ENCODE peak calls at places on chromosomes 1 and 21, in six cellular contexts. O is mammary epithelial cell, H is smooth muscle cell of the brain vasculature, X is pancreas, L is astrocyte of the hippocampus, K is HFF-Myc. E is an unnamed sample.

GRCh38 chr1:175095978-175096611 is 28.5 kb downstream of the TNN start:
- DNase-seq in K (no peak), O (no peak), H (no peak), X (no peak), L (no peak), E (no peak)

GRCh38 chr1:184152944-184153343 is 101.4 kb downstream of the TSEN15 start:
- DNase-seq in K (no peak), L (no peak), X (no peak), O (no peak), H (no peak), E (no peak)

GRCh38 chr1:31625561-31626272 is 8.2 kb downstream of the HCRTR1 start:
- DNase-seq in L (peak), O (peak), X (no peak), K (no peak), H (no peak), E (peak)

GRCh38 chr1:207079706-207080246 is 8.9 kb upstream of the C4BPB start:
- DNase-seq in O (no peak), X (no peak), H (no peak), K (no peak), L (no peak), E (no peak)

GRCh38 chr1:6691507-6691906 is 10.1 kb downstream of the DNAJC11 start:
- DNase-seq in O (no peak), L (peak), K (no peak), H (no peak), X (no peak), E (no peak)

GRCh38 chr1:168636200-168636599 is 59.8 kb downstream of the XCL1 start:
- DNase-seq in O (peak), X (no peak), L (no peak), K (no peak), H (no peak), E (peak)

GRCh38 chr1:51784997-51785421 is 93.5 kb downstream of the NRDC start:
- DNase-seq in K (no peak), H (no peak), X (no peak), O (no peak), L (peak), E (no peak)

GRCh38 chr1:92927870-92928269 is 33.4 kb downstream of the DIPK1A start:
- DNase-seq in H (no peak), L (no peak), O (no peak), X (no peak), K (no peak), E (no peak)

GRCh38 chr1:223700942-223701637 is 11.2 kb upstream of the CAPN2 start:
- DNase-seq in O (peak), X (no peak), L (peak), H (peak), K (peak), E (peak)

GRCh38 chr1:207857447-207857846 is 53.5 kb downstream of the CD34 start:
- DNase-seq in X (no peak), H (no peak), O (peak), L (no peak), K (no peak), E (peak)

GRCh38 chr21:44793269-44794030 is 8.2 kb downstream of the UBE2G2 start:
- DNase-seq in H (no peak), K (no peak), L (peak), O (peak), X (peak), E (peak)

GRCh38 chr1:53835491-53835890 is 2.6 kb downstream of the NDC1 start:
- DNase-seq in K (no peak), O (no peak), X (no peak), H (no peak), L (peak), E (no peak)

GRCh38 chr1:153488731-153489130 is 28.3 kb upstream of the S100A7 start:
- DNase-seq in O (peak), X (no peak), H (no peak), K (no peak), L (peak), E (no peak)

GRCh38 chr1:52614671-52615070 is 12.5 kb downstream of the GPX7 start:
- DNase-seq in L (no peak), O (no peak), H (no peak), K (no peak), X (no peak), E (no peak)

GRCh38 chr1:3896396-3897000 is 3.6 kb downstream of the C1orf174 start:
- DNase-seq in O (no peak), X (no peak), K (no peak), L (no peak), H (no peak), E (no peak)

GRCh38 chr1:84632975-84633427 is 57.3 kb downstream of the SSX2IP start:
- DNase-seq in L (peak), O (peak), H (peak), K (no peak), X (no peak), E (peak)

GRCh38 chr1:233738850-233739249 is 124.9 kb downstream of the KCNK1 start:
- DNase-seq in L (no peak), H (no peak), O (no peak), K (no peak), X (no peak), E (no peak)

GRCh38 chr1:60874703-60875102 is 207.7 kb upstream of the NFIA start:
- DNase-seq in O (peak), X (no peak), H (peak), K (peak), L (peak), E (peak)

GRCh38 chr1:155125946-155126493 is 1.7 kb upstream of the EFNA1 start:
- DNase-seq in O (no peak), X (peak), L (peak), K (no peak), H (no peak), E (peak)

E was measured in epithelial cell of esophagus.